ENCODE peak calls at places on chromosomes 7 and 10, in five cellular contexts. B, C, J, M and T are unnamed samples. For H3K4me1, the result is how much of the 10 kb centered on the place peaks cover.

GRCh38 chr10:11472158-11472753 is 139.2 kb downstream of the USP6NL start:
- DNase-seq in B (peak), C (peak), M (peak), J (peak), T (peak)

GRCh38 chr7:22300839-22301238 is 56.1 kb downstream of the RAPGEF5 start:
- DNase-seq in B (no peak), M (no peak), C (no peak), J (no peak), T (no peak)

GRCh38 chr10:1365540-1366082 is 309.4 kb downstream of the WDR37 start:
- DNase-seq in B (no peak), C (no peak), J (no peak), M (no peak), T (no peak)

GRCh38 chr10:8835453-8836167 is 781.1 kb downstream of the GATA3 start:
- DNase-seq in B (no peak), M (no peak), C (no peak), J (no peak), T (no peak)

GRCh38 chr7:25358831-25359350 is 130.6 kb upstream of the NPVF start:
- DNase-seq in J (no peak), B (no peak), M (no peak), C (no peak), T (no peak)

GRCh38 chr10:78277734-78278404 is 244.2 kb downstream of the RPS24 start:
- DNase-seq in J (peak), B (no peak), M (peak), C (no peak), T (no peak)

GRCh38 chr10:132742837-132743194 is 43.1 kb downstream of the NKX6-2 start:
- DNase-seq in B (no peak), C (no peak), J (no peak), M (no peak), T (no peak)

GRCh38 chr10:22217842-22218241 is at the start of gene EBLN1:
- DNase-seq in B (no peak), M (no peak), C (no peak), J (no peak), T (no peak)

GRCh38 chr7:27143022-27143949 is at the start of gene HOXA5:
- DNase-seq in M (peak), B (peak), J (no peak), C (peak), T (peak)

GRCh38 chr7:29479606-29480200 is 83.9 kb upstream of the PRR15 start:
- DNase-seq in B (peak), M (no peak), J (peak), C (no peak), T (peak)

GRCh38 chr7:18610331-18610948 is 114.9 kb downstream of the HDAC9 start:
- DNase-seq in M (peak), J (no peak), B (no peak), C (peak), T (no peak)

GRCh38 chr7:64559206-64559605 is 3.7 kb downstream of the ZNF680 start:
- DNase-seq in M (no peak), J (peak), B (no peak), C (no peak), T (no peak)

GRCh38 chr7:116710764-116711452 is 38.9 kb downstream of the MET start:
- DNase-seq in J (no peak), B (no peak), C (no peak), M (no peak), T (no peak)

GRCh38 chr7:99386584-99387238 is 12.2 kb downstream of the ARPC1B start:
- DNase-seq in B (no peak), C (no peak), J (no peak), M (peak), T (peak)

GRCh38 chr7:86848226-86848625 is 204.5 kb downstream of the GRM3 start:
- DNase-seq in C (no peak), B (peak), J (no peak), M (no peak), T (no peak)

GRCh38 chr7:92904292-92905131 is 68.1 kb upstream of the CDK6 start:
- DNase-seq in B (no peak), M (peak), C (peak), J (no peak), T (no peak)

GRCh38 chr7:47573758-47574472 is 8.0 kb downstream of the TNS3 start:
- DNase-seq in C (no peak), B (no peak), M (peak), J (no peak), T (no peak)
- H3K4me1 ChIP-seq in C (half or more), B (half or more), M (half or more), J (under half), T (half or more)

GRCh38 chr10:73915206-73915851 is 4.4 kb downstream of the PLAU start:
- DNase-seq in M (no peak), C (no peak), J (no peak), B (no peak), T (peak)

GRCh38 chr10:73920084-73920483 is 9.2 kb downstream of the PLAU start:
- DNase-seq in J (peak), B (peak), C (no peak), M (no peak), T (peak)

GRCh38 chr10:73914036-73914435 is 3.1 kb downstream of the PLAU start:
- DNase-seq in M (no peak), B (no peak), C (no peak), J (no peak), T (peak)

GRCh38 chr10:73917566-73918305 is 6.8 kb downstream of the PLAU start:
- DNase-seq in J (no peak), B (no peak), C (no peak), M (peak), T (no peak)

DNA sequence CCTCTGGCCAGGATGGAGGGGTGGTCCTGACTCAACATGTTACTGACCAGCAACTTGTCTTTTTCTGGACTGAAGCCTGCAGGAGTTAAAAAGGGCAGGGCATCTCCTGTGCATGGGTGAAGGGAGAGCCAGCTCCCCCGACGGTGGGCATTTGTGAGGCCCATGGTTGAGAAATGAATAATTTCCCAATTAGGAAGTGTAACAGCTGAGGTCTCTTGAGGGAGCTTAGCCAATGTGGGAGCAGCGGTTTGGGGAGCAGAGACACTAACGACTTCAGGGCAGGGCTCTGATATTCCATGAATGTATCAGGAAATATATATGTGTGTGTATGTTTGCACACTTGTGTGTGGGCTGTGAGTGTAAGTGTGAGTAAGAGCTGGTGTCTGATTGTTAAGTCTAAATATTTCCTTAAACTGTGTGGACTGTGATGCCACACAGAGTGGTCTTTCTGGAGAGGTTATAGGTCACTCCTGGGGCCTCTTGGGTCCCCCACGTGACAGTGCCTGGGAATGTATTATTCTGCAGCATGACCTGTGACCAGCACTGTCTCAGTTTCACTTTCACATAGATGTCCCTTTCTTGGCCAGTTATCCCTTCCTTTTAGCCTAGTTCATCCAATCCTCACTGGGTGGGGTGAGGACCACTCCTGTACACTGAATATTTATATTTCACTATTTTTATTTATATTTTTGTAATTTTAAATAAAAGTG is 6.0 kb downstream of the PLAU start:
- DNase-seq in J (no peak), B (peak), C (no peak), M (peak), T (peak)
- H3K4me1 ChIP-seq in J (under half), B (under half), C (half or more), M (under half), T (under half)

DNA sequence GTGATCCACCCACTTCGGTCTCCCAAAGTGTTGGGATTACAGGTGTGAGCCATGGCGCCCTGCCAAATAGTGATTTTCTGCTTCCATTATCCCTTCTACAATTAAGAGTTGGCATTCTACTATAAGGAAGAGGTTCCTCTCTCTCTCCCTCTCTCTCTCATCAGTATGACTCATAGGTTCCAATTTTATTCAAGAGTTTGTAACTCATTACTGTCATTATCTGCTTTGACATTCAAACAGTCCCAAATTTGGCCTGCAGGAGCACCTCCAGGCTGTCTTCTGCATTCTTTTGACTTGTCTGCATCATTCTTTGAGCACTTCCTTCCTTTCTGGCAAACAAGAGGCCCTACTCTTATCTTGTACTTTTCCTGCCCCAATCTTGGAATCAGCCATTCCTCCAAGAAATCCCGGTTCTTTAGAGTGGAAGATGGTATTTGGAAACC is 33.2 kb upstream of the CALU start:
- DNase-seq in M (peak), J (no peak), C (no peak), B (no peak), T (no peak)
- H3K4me1 ChIP-seq in M (under half), J (under half), C (under half), B (under half), T (under half)

GRCh38 chr10:95327367-95327766 is 36.6 kb upstream of the PDLIM1 start:
- DNase-seq in B (peak), M (peak), J (peak), C (no peak), T (no peak)

GRCh38 chr10:95324436-95325268 is 33.8 kb upstream of the PDLIM1 start:
- DNase-seq in C (no peak), J (no peak), B (no peak), M (peak), T (no peak)

GRCh38 chr10:95325863-95326262 is 35.1 kb upstream of the PDLIM1 start:
- DNase-seq in M (no peak), B (no peak), C (no peak), J (no peak), T (no peak)

GRCh38 chr10:95328013-95328412 is 37.2 kb upstream of the PDLIM1 start:
- DNase-seq in J (no peak), B (no peak), M (no peak), C (no peak), T (no peak)

DNA sequence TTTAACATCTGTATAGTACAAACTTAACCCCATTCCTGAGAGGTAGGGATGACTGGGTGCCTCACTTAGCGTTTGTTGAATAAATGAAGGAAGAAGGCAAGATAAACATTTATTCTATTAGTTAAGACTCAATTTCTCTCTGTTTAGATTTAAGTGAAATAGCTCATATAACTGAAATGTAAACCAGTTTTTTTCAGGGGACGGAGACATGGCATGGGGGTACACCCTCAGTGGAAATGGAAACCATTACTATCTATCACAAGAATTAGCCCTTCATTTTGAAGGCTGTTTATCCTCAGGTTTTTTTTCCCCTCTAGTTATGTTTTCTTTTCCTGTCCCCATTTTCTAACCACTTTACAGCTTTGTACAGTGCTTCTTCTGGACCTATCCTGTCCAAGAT is 35.6 kb upstream of the PDLIM1 start:
- DNase-seq in M (peak), C (no peak), J (no peak), B (no peak), T (no peak)
- H3K4me1 ChIP-seq in M (under half), C (under half), J (under half), B (under half), T (under half)